ENCODE peak calls at places on chromosomes 4 and X, in five cellular contexts. F is astrocyte of the spinal cord, A is astrocyte, D is heart right ventricle, Z is AG04450. G is an unnamed sample.

GRCh38 chr4:1366371-1367229 is 19.6 kb downstream of the UVSSA start:
- DNase-seq in F (no peak), A (no peak), D (no peak), Z (no peak), G (no peak)

GRCh38 chr4:84418032-84418709 is 80.9 kb downstream of the NKX6-1 start:
- DNase-seq in F (no peak), A (no peak), D (no peak), Z (no peak), G (no peak)

GRCh38 chr4:124334119-124334518 is 378.4 kb downstream of the ANKRD50 start:
- DNase-seq in F (peak), A (peak), D (peak), Z (peak), G (peak)

GRCh38 chr4:98838977-98839618 is 89.8 kb downstream of the EIF4E start:
- DNase-seq in F (peak), A (peak), D (peak), Z (no peak), G (peak)

GRCh38 chr4:186924723-186925122 is 201.1 kb upstream of the FAT1 start:
- DNase-seq in F (no peak), A (no peak), D (no peak), Z (no peak), G (no peak)

GRCh38 chrX:9942086-9942485 is 25.1 kb upstream of the CLDN34 start:
- DNase-seq in F (no peak), A (no peak), D (no peak), Z (no peak), G (no peak)

GRCh38 chrX:130669233-130669632 is 233.8 kb downstream of the ENOX2 start:
- DNase-seq in F (peak), A (peak), D (no peak), Z (no peak), G (peak)

GRCh38 chr4:1810765-1811164 is 17.7 kb downstream of the FGFR3 start:
- DNase-seq in F (no peak), A (no peak), D (no peak), Z (no peak), G (no peak)

GRCh38 chrX:19904778-19905367 is 17.5 kb upstream of the SH3KBP1 start:
- DNase-seq in F (peak), A (no peak), D (peak), Z (no peak), G (no peak)

GRCh38 chr4:5051210-5051691 is at the start of gene STK32B:
- DNase-seq in F (peak), A (peak), D (peak), Z (peak), G (no peak)

GRCh38 chr4:5052726-5053425 is 1.6 kb downstream of the STK32B start:
- DNase-seq in F (no peak), A (no peak), D (no peak), Z (no peak), G (no peak)

GRCh38 chr4:5051692-5052423 is 578 bp downstream of the STK32B start:
- DNase-seq in F (no peak), A (peak), D (no peak), Z (no peak), G (no peak)

GRCh38 chr4:5050520-5050955 is 742 bp upstream of the STK32B start:
- DNase-seq in F (peak), A (peak), D (peak), Z (peak), G (peak)

DNA sequence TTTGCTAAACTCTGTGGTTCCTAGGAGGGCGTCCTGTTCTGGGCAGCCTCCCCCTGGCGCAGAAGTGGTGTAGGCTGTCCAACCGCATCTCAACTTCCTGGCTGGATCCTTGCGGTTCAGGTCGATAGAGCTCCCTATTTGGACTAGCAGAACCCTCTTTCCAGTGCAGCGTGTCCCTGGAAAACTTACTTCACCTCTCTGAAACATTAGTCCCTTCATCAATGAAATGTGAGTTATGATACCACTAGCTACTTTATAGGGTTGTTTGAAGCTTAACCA is 1.1 kb downstream of the STK32B start:
- DNase-seq in F (peak), A (no peak), D (no peak), Z (no peak), G (no peak)
- H3K4me3 ChIP-seq in F (no peak), A (peak), D (peak), Z (peak), G (no peak)

DNA sequence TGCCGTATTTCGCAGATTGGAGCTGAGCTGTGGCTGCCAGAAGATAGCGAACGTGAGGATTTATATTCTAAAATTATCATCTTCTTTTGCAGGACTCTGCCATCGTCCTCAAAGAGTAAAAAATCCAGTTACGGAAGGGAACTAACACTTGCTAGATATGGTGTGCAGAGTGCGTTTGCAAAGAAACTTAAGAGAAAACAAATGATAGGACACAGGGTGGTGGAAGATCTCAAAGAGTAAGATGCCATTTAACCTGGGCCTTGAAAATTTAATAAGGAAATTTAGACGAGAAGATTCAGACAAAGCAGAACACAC is 566 bp downstream of the LARP7 start:
- DNase-seq in F (no peak), A (no peak), D (no peak), Z (no peak), G (no peak)
- H3K4me3 ChIP-seq in F (peak), A (peak), D (peak), Z (peak), G (peak)

DNA sequence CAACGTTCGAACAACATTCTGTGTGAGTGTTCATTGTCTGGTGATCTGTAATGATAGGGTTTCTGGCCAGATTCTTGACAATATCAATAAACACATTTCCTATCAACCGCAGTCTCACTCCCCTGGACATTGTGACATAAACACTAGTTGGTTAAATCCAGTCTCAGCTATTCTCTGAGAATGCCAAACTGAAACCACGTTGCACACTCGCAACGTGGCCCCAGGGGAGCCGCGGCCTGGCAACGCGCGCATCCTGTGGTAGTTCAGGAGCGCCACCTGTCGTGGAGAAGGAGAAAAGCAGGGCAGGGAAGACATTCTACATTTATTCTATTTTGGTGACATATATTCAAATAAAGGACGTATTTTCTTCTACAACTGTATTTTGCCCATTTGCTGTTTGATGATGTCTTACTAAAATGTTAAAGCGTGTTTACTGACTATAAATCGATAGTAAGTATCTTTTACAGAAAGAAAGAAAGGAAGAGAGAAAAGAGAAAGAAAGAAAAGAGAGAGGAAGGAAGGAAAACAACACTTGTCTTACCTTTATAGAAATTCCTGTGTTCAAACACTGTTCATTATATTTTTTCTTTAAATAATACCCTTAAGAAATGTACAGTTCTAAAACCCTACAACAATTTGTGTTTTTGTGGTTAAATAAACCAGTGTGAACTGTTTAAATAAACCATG is 738.3 kb upstream of the FRG1 start:
- DNase-seq in F (peak), A (peak), D (peak), Z (peak), G (peak)
- H3K4me3 ChIP-seq in F (no peak), A (peak), D (peak), Z (peak), G (peak)

GRCh38 chr4:113384600-113384999 is 335.1 kb downstream of the ANK2 start:
- DNase-seq in F (peak), A (peak), D (no peak), Z (no peak), G (peak)
- H3K4me3 ChIP-seq in F (no peak), A (no peak), D (no peak), Z (no peak), G (no peak)

DNA sequence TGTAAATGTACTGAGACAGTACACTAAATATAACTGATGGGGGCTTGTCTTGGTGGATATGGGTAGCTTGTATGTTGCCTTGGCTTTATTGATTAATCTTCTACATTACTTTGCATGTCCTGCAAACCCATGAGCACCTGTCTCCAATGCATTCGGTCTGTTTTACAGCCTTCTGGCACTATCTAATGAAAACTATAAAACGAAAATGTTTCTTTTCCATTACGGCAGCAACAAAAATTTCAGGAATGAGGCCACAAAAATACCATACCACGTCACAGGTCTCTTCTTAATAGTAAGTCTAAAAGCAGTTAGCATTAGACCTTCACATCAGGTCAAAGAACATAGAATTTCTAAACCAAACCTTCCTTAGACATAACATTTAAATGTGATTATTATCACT is 49.8 kb downstream of the EDNRA start:
- DNase-seq in F (peak), A (no peak), D (no peak), Z (no peak), G (no peak)
- H3K4me3 ChIP-seq in F (no peak), A (no peak), D (no peak), Z (no peak), G (no peak)

DNA sequence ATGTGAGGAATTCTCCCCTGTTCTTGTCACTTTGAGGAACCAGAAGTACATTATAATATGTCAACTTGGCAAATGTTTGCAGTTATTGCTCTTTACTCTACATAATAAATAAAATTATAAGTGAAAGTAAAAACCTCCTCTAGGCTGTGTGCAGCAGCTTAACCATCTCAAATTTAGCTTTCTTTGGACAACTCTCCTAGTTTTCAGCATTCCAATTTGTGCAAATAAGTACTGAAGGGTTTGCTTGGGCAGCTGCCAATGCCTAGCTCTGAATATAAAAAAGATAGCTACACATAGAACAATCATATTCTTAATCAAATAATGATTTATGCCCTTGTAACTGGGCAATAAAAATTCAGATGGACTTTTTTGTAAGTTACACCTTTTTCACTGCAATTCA is 82.5 kb downstream of the GASK1B start:
- DNase-seq in F (peak), A (peak), D (no peak), Z (no peak), G (no peak)
- H3K4me3 ChIP-seq in F (no peak), A (no peak), D (no peak), Z (no peak), G (no peak)

DNA sequence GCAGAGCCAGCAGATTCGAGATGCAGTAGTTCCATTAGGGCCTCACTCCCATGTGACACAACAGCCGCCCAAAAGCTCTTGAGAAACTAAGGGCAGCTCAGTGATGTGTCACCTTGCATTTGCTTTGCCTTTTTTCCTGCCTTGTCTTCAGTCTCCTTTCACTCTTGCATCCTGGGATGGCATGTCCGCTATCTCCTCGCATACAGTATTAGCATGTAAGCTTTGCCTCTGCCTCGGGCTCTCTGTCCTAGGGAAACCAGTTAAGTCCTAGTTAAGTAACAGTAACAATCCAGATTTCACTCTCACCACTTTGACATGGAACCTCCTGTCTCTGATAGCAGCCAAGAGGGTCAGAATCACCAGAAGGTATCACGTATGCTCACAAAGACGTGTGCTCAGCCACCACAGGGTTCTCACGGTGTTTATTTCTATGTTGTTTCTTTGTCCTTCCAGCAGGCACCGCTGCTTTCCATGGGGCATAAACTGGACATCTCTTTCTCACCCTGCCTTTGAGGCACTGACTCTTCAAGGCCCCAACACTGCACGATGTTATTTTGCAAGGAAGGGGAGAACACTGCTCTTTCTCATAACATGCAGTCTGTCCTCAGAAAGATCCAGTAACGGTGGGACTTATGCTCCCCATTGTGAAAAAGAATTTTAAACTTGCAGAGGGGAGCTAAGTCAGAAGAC is 26.7 kb upstream of the SORBS2 start:
- DNase-seq in F (no peak), A (no peak), D (no peak), Z (no peak), G (no peak)
- H3K4me3 ChIP-seq in F (no peak), A (no peak), D (no peak), Z (no peak), G (no peak)

GRCh38 chr4:145825255-145825654 is 113.4 kb downstream of the ZNF827 start:
- DNase-seq in F (no peak), A (no peak), D (no peak), Z (no peak), G (no peak)

GRCh38 chr4:145829629-145830395 is 108.8 kb downstream of the ZNF827 start:
- DNase-seq in F (no peak), A (no peak), D (no peak), Z (no peak), G (no peak)

GRCh38 chr4:145827885-145828284 is 110.7 kb downstream of the ZNF827 start:
- DNase-seq in F (no peak), A (no peak), D (no peak), Z (no peak), G (no peak)

GRCh38 chr4:145830699-145831098 is 107.9 kb downstream of the ZNF827 start:
- DNase-seq in F (no peak), A (no peak), D (no peak), Z (no peak), G (no peak)

DNA sequence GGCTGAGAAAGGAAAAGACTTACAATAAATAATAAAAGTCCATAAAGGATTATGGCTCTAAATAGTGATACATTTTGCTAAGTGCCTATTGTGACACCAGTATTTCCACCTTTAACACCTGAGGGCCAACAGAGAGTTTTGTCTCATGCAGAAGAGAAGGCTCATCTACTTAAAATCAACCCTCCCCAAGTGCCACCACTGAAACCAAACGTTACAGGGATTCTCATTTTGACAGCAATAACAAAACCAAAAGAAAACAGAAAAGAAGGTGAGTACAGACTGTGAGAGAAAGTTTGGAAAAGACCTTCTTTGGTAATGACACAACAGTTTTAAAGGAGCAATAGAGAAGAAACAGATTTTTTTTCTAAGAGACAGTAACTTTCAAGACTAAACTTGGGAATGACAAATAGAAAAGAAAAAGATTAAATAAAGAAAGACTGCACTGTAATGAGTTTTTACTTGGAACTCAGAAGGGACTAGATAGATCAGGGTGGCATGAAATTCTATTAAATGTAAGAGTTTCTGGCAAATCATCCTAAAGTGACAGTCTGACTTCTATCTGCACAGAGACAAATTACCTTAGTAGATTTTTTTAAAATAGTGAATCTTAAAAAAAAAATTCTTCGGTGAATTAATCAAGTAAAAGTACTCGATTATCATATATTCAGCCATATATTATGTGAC is 109.7 kb downstream of the ZNF827 start:
- DNase-seq in F (no peak), A (no peak), D (no peak), Z (no peak), G (no peak)
- H3K4me3 ChIP-seq in F (no peak), A (no peak), D (no peak), Z (no peak), G (no peak)

GRCh38 chr4:150578745-150579470 is 3.0 kb upstream of the MAB21L2 start:
- DNase-seq in F (no peak), A (peak), D (no peak), Z (no peak), G (no peak)
- H3K4me3 ChIP-seq in F (peak), A (peak), D (peak), Z (peak), G (peak)

GRCh38 chr4:88297725-88298453 is 13.5 kb upstream of the PPM1K start:
- DNase-seq in F (no peak), A (no peak), D (no peak), Z (no peak), G (no peak)
- H3K4me3 ChIP-seq in F (no peak), A (no peak), D (no peak), Z (no peak), G (no peak)

G was measured in skeletal muscle cell.